ENCODE peak calls at places on chromosome 9, in ten cellular contexts. G is mucosa of descending colon, B is mesothelial cell of epicardium, V is left ventricle myocardium inferior, O is AG04450, H is coronary artery, W is foreskin fibroblast, I is WTC11, T is fibroblast of lung, E is upper lobe of left lung. K is an unnamed sample.

GRCh38 chr9:132901859-132902831 is 23.4 kb downstream of the SPACA9 start:
- DNase-seq in B (peak), I (peak), V (peak), G (no peak), E (no peak), H (no peak), T (peak), O (peak), W (peak), K (peak)

GRCh38 chr9:123191660-123192059 is 76.7 kb downstream of the STRBP start:
- DNase-seq in O (no peak), B (no peak), W (no peak), T (no peak), I (no peak), H (no peak), G (no peak), E (no peak), V (no peak), K (no peak)

GRCh38 chr9:108850293-108850897 is 5.4 kb downstream of the ACTL7B start:
- DNase-seq in W (peak), V (no peak), E (no peak), O (no peak), I (no peak), B (no peak), G (no peak), T (peak), H (no peak), K (no peak)

GRCh38 chr9:5851445-5851844 is 18.5 kb upstream of the ERMP1 start:
- DNase-seq in V (no peak), O (no peak), G (no peak), T (peak), E (no peak), W (peak), B (no peak), H (no peak), I (no peak), K (peak)

GRCh38 chr9:120920495-120921178 is 6.0 kb downstream of the TRAF1 start:
- DNase-seq in O (no peak), I (no peak), H (no peak), T (no peak), B (no peak), W (no peak), G (no peak), V (no peak), E (no peak), K (no peak)

GRCh38 chr9:117644607-117645244 is 59.5 kb upstream of the TLR4 start:
- DNase-seq in H (no peak), T (peak), I (peak), E (no peak), O (peak), G (peak), B (peak), V (peak), W (peak), K (peak)

GRCh38 chr9:118991366-118992285 is 377.6 kb downstream of the BRINP1 start:
- DNase-seq in G (no peak), T (no peak), H (no peak), E (no peak), W (no peak), I (peak), O (no peak), V (no peak), B (no peak), K (no peak)

GRCh38 chr9:21801683-21802417 is 586 bp upstream of the MTAP start:
- DNase-seq in T (peak), W (peak), H (peak), G (peak), I (peak), V (peak), O (peak), B (peak), E (peak), K (no peak)

GRCh38 chr9:73037613-73038012 is 84.8 kb upstream of the ALDH1A1 start:
- DNase-seq in V (no peak), H (no peak), B (no peak), E (no peak), G (no peak), O (no peak), W (peak), I (no peak), T (no peak), K (no peak)

GRCh38 chr9:135605238-135605781 is 34.0 kb downstream of the GLT6D1 start:
- DNase-seq in I (no peak), T (no peak), V (no peak), B (peak), G (peak), W (no peak), O (no peak), H (peak), E (peak), K (no peak)

GRCh38 chr9:131520448-131520847 is 10.6 kb downstream of the UCK1 start:
- DNase-seq in O (no peak), H (no peak), W (no peak), T (no peak), E (no peak), V (no peak), G (no peak), I (no peak), B (no peak), K (no peak)

GRCh38 chr9:133633681-133633990 is 2.5 kb upstream of the DBH start:
- DNase-seq in B (no peak), H (no peak), W (no peak), V (no peak), G (no peak), T (no peak), I (no peak), E (no peak), O (no peak), K (no peak)

GRCh38 chr9:35510745-35511428 is 21.0 kb downstream of the RUSC2 start:
- DNase-seq in I (no peak), V (peak), E (no peak), H (peak), G (peak), T (peak), W (peak), B (no peak), O (peak), K (peak)

GRCh38 chr9:18478517-18479361 is 4.8 kb downstream of the ADAMTSL1 start:
- DNase-seq in V (no peak), O (no peak), B (no peak), I (no peak), G (no peak), T (peak), E (no peak), H (no peak), W (peak), K (peak)

GRCh38 chr9:5764130-5764868 is 68.6 kb downstream of the ERMP1 start:
- DNase-seq in B (no peak), H (no peak), I (no peak), G (no peak), V (no peak), W (no peak), T (no peak), O (no peak), E (no peak), K (no peak)

GRCh38 chr9:91408475-91408874 is 15.2 kb downstream of the NFIL3 start:
- DNase-seq in B (no peak), G (no peak), I (no peak), V (no peak), T (no peak), W (no peak), E (no peak), H (no peak), O (no peak), K (no peak)

GRCh38 chr9:131799177-131799823 is 59.4 kb upstream of the RAPGEF1 start:
- DNase-seq in V (peak), I (peak), B (peak), W (peak), H (no peak), E (no peak), O (no peak), T (peak), G (no peak), K (no peak)

GRCh38 chr9:68919666-68920065 is 94.2 kb downstream of the PRKACG start:
- DNase-seq in H (no peak), O (no peak), B (no peak), T (no peak), E (no peak), W (no peak), G (no peak), V (no peak), I (no peak), K (no peak)

GRCh38 chr9:121852241-121852640 is 200.8 kb downstream of the DAB2IP start:
- DNase-seq in W (no peak), E (no peak), B (no peak), G (no peak), H (peak), T (no peak), V (no peak), O (no peak), I (no peak), K (no peak)

GRCh38 chr9:134330590-134330989 is 4.3 kb downstream of the RXRA start:
- DNase-seq in B (no peak), T (no peak), I (no peak), O (no peak), H (no peak), W (no peak), G (peak), V (peak), E (no peak), K (no peak)

GRCh38 chr9:114501786-114502682 is 3.2 kb downstream of the WHRN start:
- DNase-seq in E (no peak), W (peak), B (no peak), T (peak), O (no peak), G (no peak), H (no peak), I (peak), V (no peak), K (peak)

GRCh38 chr9:116450378-116451139 is 236.5 kb upstream of the TRIM32 start:
- DNase-seq in G (no peak), W (peak), E (no peak), T (peak), B (no peak), V (no peak), O (peak), I (no peak), H (no peak), K (no peak)

DNA sequence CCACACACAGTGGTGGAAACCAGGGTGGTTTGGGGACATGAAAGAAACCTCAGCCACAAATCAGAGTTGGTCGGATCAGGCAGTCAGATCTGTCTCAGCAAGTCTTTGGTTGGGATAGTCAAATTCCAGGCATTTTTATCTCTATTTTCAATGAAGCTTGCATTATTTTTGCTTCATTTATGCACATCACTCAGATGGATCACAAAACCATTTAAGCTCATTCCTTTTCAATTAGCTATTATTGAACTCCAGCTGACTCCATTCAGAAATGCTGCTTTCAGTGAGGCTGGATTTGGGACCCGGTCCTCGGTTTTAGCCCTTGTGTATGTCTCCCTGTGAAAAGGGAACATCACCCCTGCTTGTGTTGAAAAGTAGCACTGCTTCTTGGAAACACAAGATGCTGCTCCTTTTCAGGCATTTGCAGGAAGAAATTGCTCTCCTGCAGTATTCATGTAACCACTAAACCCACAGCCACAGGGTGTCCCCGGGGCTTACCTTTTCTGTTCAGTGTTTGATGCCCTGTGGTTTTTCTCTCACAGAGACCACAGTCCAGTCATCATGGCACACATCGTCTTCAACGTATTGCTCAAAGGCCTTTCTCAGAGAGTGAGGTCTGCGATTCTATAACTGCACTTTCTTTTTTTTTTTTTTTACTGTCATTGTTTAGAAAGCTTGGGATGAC is 232.9 kb downstream of the NFIB start:
- DNase-seq in W (no peak), B (no peak), O (no peak), I (no peak), H (no peak), T (peak), E (no peak), G (no peak), V (no peak), K (no peak)
- TF ChIP-seq CTCF in W (no peak), B (no peak), O (no peak), I (no peak), H (no peak), T (no peak), E (no peak), G (no peak), V (no peak), K (no peak)

GRCh38 chr9:137772281-137772873 is 105.2 kb upstream of the CACNA1B start:
- DNase-seq in E (no peak), O (no peak), I (peak), H (no peak), W (no peak), V (no peak), T (no peak), G (no peak), B (no peak), K (no peak)
- TF ChIP-seq CTCF in E (no peak), O (peak), I (no peak), H (no peak), W (no peak), V (peak), T (no peak), G (no peak), B (no peak), K (peak)

GRCh38 chr9:107307331-107307730 is 24.3 kb downstream of the RAD23B start:
- DNase-seq in I (no peak), H (no peak), W (no peak), V (no peak), G (no peak), E (no peak), B (no peak), T (no peak), O (no peak), K (no peak)
- TF ChIP-seq CTCF in I (no peak), H (no peak), W (no peak), V (no peak), G (no peak), E (no peak), B (no peak), T (no peak), O (no peak), K (no peak)

DNA sequence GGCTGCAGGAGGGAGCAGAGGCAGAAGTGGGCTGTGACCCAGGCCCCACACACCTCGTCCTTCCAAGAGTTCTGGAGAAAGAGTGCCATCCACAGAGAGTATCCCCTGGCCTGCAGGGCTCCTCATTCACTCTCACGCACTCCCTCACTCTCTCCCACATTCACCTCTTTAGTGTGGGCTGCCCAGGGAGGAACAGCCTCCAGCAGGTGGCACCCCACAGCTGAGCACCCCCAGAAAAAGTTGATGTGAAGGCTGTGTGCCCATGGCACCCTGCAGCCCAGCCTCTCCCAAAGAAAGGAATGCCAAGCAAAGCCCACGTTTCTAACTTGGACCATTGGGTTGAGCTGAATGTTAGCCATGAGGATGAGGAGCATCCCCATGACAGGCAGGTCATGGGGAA is 4.5 kb upstream of the SHC3 start:
- DNase-seq in G (no peak), T (no peak), V (no peak), H (no peak), I (no peak), B (no peak), E (no peak), W (no peak), O (no peak), K (no peak)
- TF ChIP-seq CTCF in G (no peak), T (no peak), V (no peak), H (no peak), I (no peak), B (no peak), E (no peak), W (no peak), O (no peak), K (no peak)

GRCh38 chr9:127599550-127599891 is 12.6 kb upstream of the STXBP1 start:
- DNase-seq in E (no peak), V (no peak), W (no peak), O (no peak), H (no peak), T (no peak), G (no peak), B (no peak), I (no peak), K (no peak)
- TF ChIP-seq CTCF in E (no peak), V (no peak), W (no peak), O (no peak), H (no peak), T (no peak), G (no peak), B (no peak), I (no peak), K (no peak)

GRCh38 chr9:93967020-93967803 is 12.1 kb upstream of the BARX1 start:
- DNase-seq in H (peak), B (no peak), W (no peak), I (no peak), T (no peak), O (no peak), V (no peak), G (no peak), E (peak), K (no peak)
- TF ChIP-seq CTCF in H (no peak), B (no peak), W (no peak), I (no peak), T (no peak), O (no peak), V (no peak), G (no peak), E (no peak), K (no peak)

GRCh38 chr9:129012893-129013448 is 15.2 kb downstream of the SH3GLB2 start:
- DNase-seq in E (peak), V (no peak), I (no peak), G (no peak), W (no peak), T (no peak), B (no peak), H (no peak), O (no peak), K (no peak)

GRCh38 chr9:129011761-129012281 is 16.3 kb downstream of the SH3GLB2 start:
- DNase-seq in V (no peak), E (peak), W (no peak), G (no peak), I (no peak), B (no peak), H (no peak), O (no peak), T (no peak), K (no peak)

GRCh38 chr9:129011170-129011569 is 17.0 kb downstream of the SH3GLB2 start:
- DNase-seq in I (no peak), V (no peak), O (no peak), T (no peak), H (no peak), B (no peak), E (peak), W (no peak), G (no peak), K (no peak)

GRCh38 chr9:129013674-129014073 is 14.5 kb downstream of the SH3GLB2 start:
- DNase-seq in E (no peak), W (no peak), I (no peak), H (no peak), G (no peak), T (no peak), B (no peak), O (no peak), V (no peak), K (no peak)

GRCh38 chr9:129012343-129012742 is 15.8 kb downstream of the SH3GLB2 start:
- DNase-seq in O (no peak), I (no peak), B (no peak), V (no peak), E (no peak), W (no peak), G (no peak), H (no peak), T (no peak), K (no peak)
- TF ChIP-seq CTCF in O (no peak), I (no peak), B (no peak), V (no peak), E (no peak), W (no peak), G (no peak), H (no peak), T (no peak), K (no peak)

DNA sequence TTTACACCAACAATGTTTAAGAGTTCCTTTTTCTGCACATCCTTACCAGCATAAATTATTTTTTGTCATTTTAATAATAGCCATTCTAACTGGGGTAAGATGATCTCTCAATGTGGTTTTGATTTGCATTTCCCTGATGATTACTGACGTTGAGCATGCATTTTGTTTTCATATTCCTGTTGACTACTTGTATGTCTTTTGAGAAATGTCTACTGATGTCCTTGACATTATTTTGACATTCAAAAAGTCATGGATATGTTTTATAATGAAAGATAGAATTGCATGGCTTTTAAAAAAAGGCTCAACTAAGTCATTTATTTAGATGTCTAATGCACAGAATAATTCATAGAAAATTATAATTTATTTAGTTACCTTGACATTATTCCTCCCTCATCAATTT is 381.6 kb upstream of the C9orf72 start:
- DNase-seq in B (no peak), O (no peak), E (no peak), H (no peak), T (no peak), V (no peak), G (no peak), W (no peak), I (no peak), K (no peak)
- TF ChIP-seq CTCF in B (no peak), O (no peak), E (no peak), H (no peak), T (no peak), V (no peak), G (no peak), W (no peak), I (no peak), K (no peak)